ENCODE peak calls at places on chromosome 1, in seven cellular contexts. One of them, this sample, is unnamed. For H3K27me3, the result is how much of the 10 kb centered on the place peaks cover.

GRCh38 chr1:43039228-43040055 is 80.8 kb upstream of the SLC2A1 start:
- DNase-seq in esophagus squamous epithelium: no peak
- DNase-seq in K562: no peak
- DNase-seq in adrenal gland: no peak
- DNase-seq in heart left ventricle: no peak
- DNase-seq in HCT116: no peak
- DNase-seq in ovary: no peak
- DNase-seq in this sample: no peak

GRCh38 chr1:216794541-216795055 is 71.4 kb upstream of the ESRRG start:
- DNase-seq in esophagus squamous epithelium: no peak
- DNase-seq in K562: no peak
- DNase-seq in adrenal gland: no peak
- DNase-seq in heart left ventricle: no peak
- DNase-seq in HCT116: no peak
- DNase-seq in ovary: no peak
- DNase-seq in this sample: no peak

GRCh38 chr1:117467336-117467735 is 100.1 kb downstream of the MAN1A2 start:
- DNase-seq in esophagus squamous epithelium: no peak
- DNase-seq in K562: no peak
- DNase-seq in adrenal gland: no peak
- DNase-seq in heart left ventricle: no peak
- DNase-seq in HCT116: no peak
- DNase-seq in ovary: no peak
- DNase-seq in this sample: no peak

GRCh38 chr1:244654284-244655038 is 1.5 kb downstream of the DESI2 start:
- DNase-seq in esophagus squamous epithelium: no peak
- DNase-seq in K562: no peak
- DNase-seq in adrenal gland: no peak
- DNase-seq in heart left ventricle: no peak
- DNase-seq in HCT116: no peak
- DNase-seq in ovary: no peak
- DNase-seq in this sample: no peak

GRCh38 chr1:169809370-169810095 is 14.8 kb upstream of the METTL18 start:
- DNase-seq in esophagus squamous epithelium: no peak
- DNase-seq in K562: peak
- DNase-seq in adrenal gland: peak
- DNase-seq in heart left ventricle: no peak
- DNase-seq in HCT116: peak
- DNase-seq in ovary: no peak
- DNase-seq in this sample: no peak

GRCh38 chr1:237867380-237867888 is 23.3 kb downstream of the ZP4 start:
- DNase-seq in esophagus squamous epithelium: no peak
- DNase-seq in K562: no peak
- DNase-seq in adrenal gland: no peak
- DNase-seq in heart left ventricle: no peak
- DNase-seq in HCT116: no peak
- DNase-seq in ovary: no peak
- DNase-seq in this sample: no peak

GRCh38 chr1:206766251-206766856 is 4.2 kb upstream of the IL19 start:
- DNase-seq in esophagus squamous epithelium: no peak
- DNase-seq in K562: peak
- DNase-seq in adrenal gland: peak
- DNase-seq in heart left ventricle: peak
- DNase-seq in HCT116: no peak
- DNase-seq in ovary: no peak
- DNase-seq in this sample: no peak

GRCh38 chr1:151166506-151166956 is 587 bp downstream of the SCNM1 start:
- DNase-seq in esophagus squamous epithelium: no peak
- DNase-seq in K562: no peak
- DNase-seq in adrenal gland: peak
- DNase-seq in heart left ventricle: no peak
- DNase-seq in HCT116: no peak
- DNase-seq in ovary: no peak
- DNase-seq in this sample: no peak

GRCh38 chr1:112358061-112358770 is 37.8 kb upstream of the CTTNBP2NL start:
- DNase-seq in esophagus squamous epithelium: no peak
- DNase-seq in K562: no peak
- DNase-seq in adrenal gland: no peak
- DNase-seq in heart left ventricle: no peak
- DNase-seq in HCT116: no peak
- DNase-seq in ovary: no peak
- DNase-seq in this sample: no peak

GRCh38 chr1:111955755-111956154 is 33.7 kb downstream of the KCND3 start:
- DNase-seq in esophagus squamous epithelium: no peak
- DNase-seq in K562: no peak
- DNase-seq in adrenal gland: no peak
- DNase-seq in heart left ventricle: no peak
- DNase-seq in HCT116: no peak
- DNase-seq in ovary: no peak
- DNase-seq in this sample: no peak

GRCh38 chr1:216705686-216706085 is 17.5 kb downstream of the ESRRG start:
- DNase-seq in esophagus squamous epithelium: no peak
- DNase-seq in K562: no peak
- DNase-seq in adrenal gland: no peak
- DNase-seq in heart left ventricle: no peak
- DNase-seq in HCT116: no peak
- DNase-seq in ovary: no peak
- DNase-seq in this sample: no peak

GRCh38 chr1:190754769-190755168 is 277.1 kb upstream of the BRINP3 start:
- DNase-seq in esophagus squamous epithelium: no peak
- DNase-seq in K562: no peak
- DNase-seq in adrenal gland: no peak
- DNase-seq in heart left ventricle: no peak
- DNase-seq in HCT116: peak
- DNase-seq in ovary: no peak
- DNase-seq in this sample: no peak

GRCh38 chr1:23394664-23395063 is 25.0 kb upstream of the ZNF436 start:
- DNase-seq in esophagus squamous epithelium: no peak
- DNase-seq in K562: no peak
- DNase-seq in adrenal gland: peak
- DNase-seq in heart left ventricle: peak
- DNase-seq in HCT116: no peak
- DNase-seq in ovary: peak
- DNase-seq in this sample: peak

GRCh38 chr1:227944066-227944930 is 3.4 kb downstream of the WNT9A start:
- DNase-seq in esophagus squamous epithelium: no peak
- DNase-seq in K562: no peak
- DNase-seq in adrenal gland: no peak
- DNase-seq in heart left ventricle: no peak
- DNase-seq in HCT116: no peak
- DNase-seq in ovary: peak
- DNase-seq in this sample: peak

GRCh38 chr1:101371259-101371658 is 134.4 kb downstream of the S1PR1 start:
- DNase-seq in esophagus squamous epithelium: no peak
- DNase-seq in K562: no peak
- DNase-seq in adrenal gland: peak
- DNase-seq in heart left ventricle: no peak
- DNase-seq in HCT116: peak
- DNase-seq in ovary: no peak
- DNase-seq in this sample: no peak

GRCh38 chr1:81114191-81114590 is 686.5 kb upstream of the ADGRL2 start:
- DNase-seq in esophagus squamous epithelium: no peak
- DNase-seq in K562: no peak
- DNase-seq in adrenal gland: no peak
- DNase-seq in heart left ventricle: no peak
- DNase-seq in HCT116: no peak
- DNase-seq in ovary: no peak
- DNase-seq in this sample: no peak

GRCh38 chr1:54774820-54775498 is 10.6 kb upstream of the PARS2 start:
- DNase-seq in esophagus squamous epithelium: no peak
- DNase-seq in K562: peak
- DNase-seq in adrenal gland: no peak
- DNase-seq in heart left ventricle: no peak
- DNase-seq in HCT116: peak
- DNase-seq in ovary: no peak
- DNase-seq in this sample: no peak

GRCh38 chr1:45314266-45314665 is 12.4 kb upstream of the HPDL start:
- DNase-seq in esophagus squamous epithelium: no peak
- DNase-seq in K562: no peak
- DNase-seq in adrenal gland: no peak
- DNase-seq in heart left ventricle: no peak
- DNase-seq in HCT116: no peak
- DNase-seq in ovary: no peak
- DNase-seq in this sample: no peak

GRCh38 chr1:1020415-1021009 is 592 bp downstream of the AGRN start:
- DNase-seq in esophagus squamous epithelium: no peak
- DNase-seq in K562: peak
- DNase-seq in adrenal gland: no peak
- DNase-seq in heart left ventricle: no peak
- DNase-seq in HCT116: no peak
- DNase-seq in ovary: peak
- DNase-seq in this sample: peak

GRCh38 chr1:219907772-219908070 is 20.6 kb downstream of the SLC30A10 start:
- DNase-seq in esophagus squamous epithelium: no peak
- DNase-seq in K562: no peak
- DNase-seq in adrenal gland: no peak
- DNase-seq in heart left ventricle: no peak
- DNase-seq in HCT116: no peak
- DNase-seq in ovary: no peak
- DNase-seq in this sample: no peak

GRCh38 chr1:229882621-229883020 is 184.4 kb upstream of the GALNT2 start:
- DNase-seq in esophagus squamous epithelium: no peak
- DNase-seq in K562: no peak
- DNase-seq in adrenal gland: no peak
- DNase-seq in heart left ventricle: no peak
- DNase-seq in HCT116: no peak
- DNase-seq in ovary: no peak
- DNase-seq in this sample: no peak

GRCh38 chr1:151990058-151990855 is 3.4 kb downstream of the S100A10 start:
- DNase-seq in esophagus squamous epithelium: no peak
- DNase-seq in K562: no peak
- DNase-seq in adrenal gland: no peak
- DNase-seq in heart left ventricle: no peak
- DNase-seq in HCT116: no peak
- DNase-seq in ovary: no peak
- DNase-seq in this sample: no peak

GRCh38 chr1:41364444-41365319 is 3.4 kb downstream of the FOXO6 start:
- DNase-seq in esophagus squamous epithelium: no peak
- DNase-seq in K562: no peak
- DNase-seq in adrenal gland: no peak
- DNase-seq in heart left ventricle: no peak
- DNase-seq in HCT116: no peak
- DNase-seq in ovary: peak
- DNase-seq in this sample: no peak

GRCh38 chr1:41365772-41366427 is 4.7 kb downstream of the FOXO6 start:
- DNase-seq in esophagus squamous epithelium: no peak
- DNase-seq in K562: no peak
- DNase-seq in adrenal gland: no peak
- DNase-seq in heart left ventricle: no peak
- DNase-seq in HCT116: no peak
- DNase-seq in ovary: peak
- DNase-seq in this sample: no peak

GRCh38 chr1:41366428-41367101 is 5.3 kb downstream of the FOXO6 start:
- DNase-seq in esophagus squamous epithelium: no peak
- DNase-seq in K562: peak
- DNase-seq in adrenal gland: no peak
- DNase-seq in heart left ventricle: peak
- DNase-seq in HCT116: no peak
- DNase-seq in ovary: peak
- DNase-seq in this sample: no peak

GRCh38 chr1:41363632-41364320 is 2.5 kb downstream of the FOXO6 start:
- DNase-seq in esophagus squamous epithelium: no peak
- DNase-seq in K562: no peak
- DNase-seq in adrenal gland: no peak
- DNase-seq in heart left ventricle: no peak
- DNase-seq in HCT116: no peak
- DNase-seq in ovary: peak
- DNase-seq in this sample: no peak

DNA sequence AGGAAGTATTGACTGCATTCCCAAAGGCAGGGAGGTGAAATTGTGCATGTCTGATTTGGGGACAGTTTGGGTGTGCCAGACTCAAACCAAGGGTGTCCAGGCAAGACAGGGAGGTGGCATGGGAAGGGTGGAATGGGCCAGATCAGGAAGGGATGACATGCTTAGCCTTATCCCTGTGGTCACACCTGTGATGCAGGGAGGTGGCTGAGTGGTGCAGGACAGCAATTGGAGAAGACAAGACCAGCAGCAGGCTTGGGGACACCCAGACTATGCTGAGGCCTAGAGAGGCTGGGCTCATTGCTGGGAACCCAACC is 4.0 kb downstream of the FOXO6 start:
- DNase-seq in esophagus squamous epithelium: no peak
- DNase-seq in K562: no peak
- DNase-seq in adrenal gland: no peak
- DNase-seq in heart left ventricle: no peak
- DNase-seq in HCT116: no peak
- DNase-seq in ovary: peak
- DNase-seq in this sample: no peak
- H3K27me3 ChIP-seq in esophagus squamous epithelium: under half
- H3K27me3 ChIP-seq in K562: under half
- H3K27me3 ChIP-seq in adrenal gland: under half
- H3K27me3 ChIP-seq in heart left ventricle: under half
- H3K27me3 ChIP-seq in HCT116: under half
- H3K27me3 ChIP-seq in ovary: under half
- H3K27me3 ChIP-seq in this sample: under half

GRCh38 chr1:29556657-29557056 is 320.3 kb downstream of the PTPRU start:
- DNase-seq in esophagus squamous epithelium: no peak
- DNase-seq in K562: no peak
- DNase-seq in adrenal gland: no peak
- DNase-seq in heart left ventricle: peak
- DNase-seq in HCT116: no peak
- DNase-seq in ovary: no peak
- DNase-seq in this sample: no peak
- TF ChIP-seq POLR2A in esophagus squamous epithelium: no peak
- TF ChIP-seq POLR2A in K562: no peak
- TF ChIP-seq POLR2A in adrenal gland: no peak
- TF ChIP-seq POLR2A in heart left ventricle: no peak
- TF ChIP-seq POLR2A in HCT116: no peak
- TF ChIP-seq POLR2A in ovary: no peak
- TF ChIP-seq POLR2A in this sample: no peak

GRCh38 chr1:10495942-10496341 is 21.2 kb downstream of the PEX14 start:
- DNase-seq in esophagus squamous epithelium: no peak
- DNase-seq in K562: no peak
- DNase-seq in adrenal gland: no peak
- DNase-seq in heart left ventricle: no peak
- DNase-seq in HCT116: no peak
- DNase-seq in ovary: no peak
- DNase-seq in this sample: no peak
- H3K27ac ChIP-seq in esophagus squamous epithelium: peak
- H3K27ac ChIP-seq in K562: no peak
- H3K27ac ChIP-seq in adrenal gland: no peak
- H3K27ac ChIP-seq in heart left ventricle: peak
- H3K27ac ChIP-seq in HCT116: no peak
- H3K27ac ChIP-seq in ovary: no peak
- H3K27ac ChIP-seq in this sample: no peak

DNA sequence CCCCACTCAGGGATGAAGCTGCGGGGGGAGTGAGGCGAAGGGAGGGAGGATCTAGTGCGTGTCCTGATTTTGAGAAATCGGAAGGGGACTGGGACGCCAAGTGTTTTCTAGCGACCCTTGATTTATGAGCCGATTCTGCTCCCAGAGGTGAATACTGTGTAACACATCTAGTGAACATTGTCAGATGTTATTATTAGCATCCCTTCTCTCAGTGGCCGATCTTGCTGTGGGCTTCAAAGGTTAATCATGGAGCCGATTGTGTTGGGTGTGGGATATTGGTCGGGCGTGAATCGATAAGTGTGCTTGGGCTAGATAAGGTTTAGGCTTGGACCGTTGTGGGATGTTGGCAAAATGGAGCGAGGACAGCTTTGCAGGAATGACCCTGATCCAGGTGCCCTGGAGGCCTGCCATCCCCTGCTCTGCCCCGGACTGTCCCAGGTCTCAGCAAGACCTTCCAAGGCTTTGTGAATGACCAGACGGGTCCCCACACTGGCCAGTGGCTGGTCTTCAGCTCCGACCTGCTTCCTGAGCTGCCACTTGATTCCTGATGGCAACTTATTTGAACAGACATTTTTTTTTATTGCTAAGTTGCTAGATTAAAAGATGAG is 2.2 kb downstream of the AJAP1 start:
- DNase-seq in esophagus squamous epithelium: no peak
- DNase-seq in K562: no peak
- DNase-seq in adrenal gland: no peak
- DNase-seq in heart left ventricle: no peak
- DNase-seq in HCT116: no peak
- DNase-seq in ovary: peak
- DNase-seq in this sample: no peak
- H3K27me3 ChIP-seq in esophagus squamous epithelium: under half
- H3K27me3 ChIP-seq in K562: under half
- H3K27me3 ChIP-seq in adrenal gland: under half
- H3K27me3 ChIP-seq in heart left ventricle: half or more
- H3K27me3 ChIP-seq in HCT116: under half
- H3K27me3 ChIP-seq in ovary: under half
- H3K27me3 ChIP-seq in this sample: under half

This sample was measured in uterus.